ENCODE peak calls at places on chromosomes 4 and X, in seven cellular contexts. One of them, this sample, is unnamed.

GRCh38 chrX:581066-581465 is 49.5 kb upstream of the SHOX start:
- DNase-seq in RPMI8226: no peak
- DNase-seq in stimulated activated CD4-positive, alpha-beta T cell treated with anti-CD3 and anti-CD28 coated beads, Interleukin-4, amount 100 ng/mL, for 1 hour: no peak
- DNase-seq in T-cell: no peak
- DNase-seq in bronchial epithelial cell: no peak
- DNase-seq in activated naive CD4-positive, alpha-beta T cell treated with anti-CD3 and anti-CD28 coated beads, Interleukin-2, amount 10 ng/mL, durations not matched to agents 7 days and 5 days: no peak
- DNase-seq in epithelial cell of esophagus: no peak
- DNase-seq in this sample: no peak

GRCh38 chr4:113941836-113942235 is 37.6 kb downstream of the ARSJ start:
- DNase-seq in RPMI8226: no peak
- DNase-seq in stimulated activated CD4-positive, alpha-beta T cell treated with anti-CD3 and anti-CD28 coated beads, Interleukin-4, amount 100 ng/mL, for 1 hour: no peak
- DNase-seq in T-cell: no peak
- DNase-seq in bronchial epithelial cell: peak
- DNase-seq in activated naive CD4-positive, alpha-beta T cell treated with anti-CD3 and anti-CD28 coated beads, Interleukin-2, amount 10 ng/mL, durations not matched to agents 7 days and 5 days: no peak
- DNase-seq in epithelial cell of esophagus: no peak
- DNase-seq in this sample: no peak

GRCh38 chr4:150668824-150669223 is 86.9 kb downstream of the MAB21L2 start:
- DNase-seq in RPMI8226: no peak
- DNase-seq in stimulated activated CD4-positive, alpha-beta T cell treated with anti-CD3 and anti-CD28 coated beads, Interleukin-4, amount 100 ng/mL, for 1 hour: no peak
- DNase-seq in T-cell: no peak
- DNase-seq in bronchial epithelial cell: no peak
- DNase-seq in activated naive CD4-positive, alpha-beta T cell treated with anti-CD3 and anti-CD28 coated beads, Interleukin-2, amount 10 ng/mL, durations not matched to agents 7 days and 5 days: no peak
- DNase-seq in epithelial cell of esophagus: no peak
- DNase-seq in this sample: no peak

GRCh38 chr4:120446051-120446567 is 379.5 kb upstream of the MAD2L1 start:
- DNase-seq in RPMI8226: no peak
- DNase-seq in stimulated activated CD4-positive, alpha-beta T cell treated with anti-CD3 and anti-CD28 coated beads, Interleukin-4, amount 100 ng/mL, for 1 hour: no peak
- DNase-seq in T-cell: no peak
- DNase-seq in bronchial epithelial cell: no peak
- DNase-seq in activated naive CD4-positive, alpha-beta T cell treated with anti-CD3 and anti-CD28 coated beads, Interleukin-2, amount 10 ng/mL, durations not matched to agents 7 days and 5 days: no peak
- DNase-seq in epithelial cell of esophagus: no peak
- DNase-seq in this sample: no peak

GRCh38 chrX:151977009-151977408 is 2.5 kb upstream of the GABRE start:
- DNase-seq in RPMI8226: no peak
- DNase-seq in stimulated activated CD4-positive, alpha-beta T cell treated with anti-CD3 and anti-CD28 coated beads, Interleukin-4, amount 100 ng/mL, for 1 hour: no peak
- DNase-seq in T-cell: no peak
- DNase-seq in bronchial epithelial cell: no peak
- DNase-seq in activated naive CD4-positive, alpha-beta T cell treated with anti-CD3 and anti-CD28 coated beads, Interleukin-2, amount 10 ng/mL, durations not matched to agents 7 days and 5 days: no peak
- DNase-seq in epithelial cell of esophagus: no peak
- DNase-seq in this sample: no peak

GRCh38 chrX:33106737-33107136 is 104.6 kb downstream of the DMD start:
- DNase-seq in RPMI8226: no peak
- DNase-seq in stimulated activated CD4-positive, alpha-beta T cell treated with anti-CD3 and anti-CD28 coated beads, Interleukin-4, amount 100 ng/mL, for 1 hour: no peak
- DNase-seq in T-cell: no peak
- DNase-seq in bronchial epithelial cell: no peak
- DNase-seq in activated naive CD4-positive, alpha-beta T cell treated with anti-CD3 and anti-CD28 coated beads, Interleukin-2, amount 10 ng/mL, durations not matched to agents 7 days and 5 days: no peak
- DNase-seq in epithelial cell of esophagus: no peak
- DNase-seq in this sample: no peak

GRCh38 chr4:69910016-69910782 is 20.7 kb upstream of the CSN1S1 start:
- DNase-seq in RPMI8226: no peak
- DNase-seq in stimulated activated CD4-positive, alpha-beta T cell treated with anti-CD3 and anti-CD28 coated beads, Interleukin-4, amount 100 ng/mL, for 1 hour: no peak
- DNase-seq in T-cell: no peak
- DNase-seq in bronchial epithelial cell: peak
- DNase-seq in activated naive CD4-positive, alpha-beta T cell treated with anti-CD3 and anti-CD28 coated beads, Interleukin-2, amount 10 ng/mL, durations not matched to agents 7 days and 5 days: no peak
- DNase-seq in epithelial cell of esophagus: peak
- DNase-seq in this sample: no peak

GRCh38 chr4:70765368-70765767 is 43.6 kb downstream of the RUFY3 start:
- DNase-seq in RPMI8226: no peak
- DNase-seq in stimulated activated CD4-positive, alpha-beta T cell treated with anti-CD3 and anti-CD28 coated beads, Interleukin-4, amount 100 ng/mL, for 1 hour: no peak
- DNase-seq in T-cell: no peak
- DNase-seq in bronchial epithelial cell: no peak
- DNase-seq in activated naive CD4-positive, alpha-beta T cell treated with anti-CD3 and anti-CD28 coated beads, Interleukin-2, amount 10 ng/mL, durations not matched to agents 7 days and 5 days: no peak
- DNase-seq in epithelial cell of esophagus: no peak
- DNase-seq in this sample: no peak